ENCODE peak calls at places on chromosome 10, in nine cellular contexts. One of them, this sample, is unnamed.

GRCh38 chr10:62000037-62000603 is 98.6 kb downstream of the ARID5B start:
- DNase-seq in HCT116: no peak
- DNase-seq in dorsolateral prefrontal cortex: no peak
- DNase-seq in foreskin fibroblast: no peak
- DNase-seq in MM.1S: no peak
- DNase-seq in lower lobe of right lung: no peak
- DNase-seq in lung: no peak
- DNase-seq in right lobe of liver: no peak
- DNase-seq in A549: no peak
- DNase-seq in this sample: no peak

GRCh38 chr10:98010939-98011685 is 19.3 kb downstream of the CRTAC1 start:
- DNase-seq in HCT116: no peak
- DNase-seq in dorsolateral prefrontal cortex: no peak
- DNase-seq in foreskin fibroblast: no peak
- DNase-seq in MM.1S: no peak
- DNase-seq in lower lobe of right lung: no peak
- DNase-seq in lung: no peak
- DNase-seq in right lobe of liver: no peak
- DNase-seq in A549: no peak
- DNase-seq in this sample: no peak

GRCh38 chr10:131070856-131071255 is 240.7 kb downstream of the TCERG1L start:
- DNase-seq in HCT116: no peak
- DNase-seq in dorsolateral prefrontal cortex: no peak
- DNase-seq in foreskin fibroblast: no peak
- DNase-seq in MM.1S: no peak
- DNase-seq in lower lobe of right lung: no peak
- DNase-seq in lung: no peak
- DNase-seq in right lobe of liver: no peak
- DNase-seq in A549: no peak
- DNase-seq in this sample: no peak

GRCh38 chr10:95423327-95424005 is 132.7 kb upstream of the PDLIM1 start:
- DNase-seq in HCT116: no peak
- DNase-seq in dorsolateral prefrontal cortex: no peak
- DNase-seq in foreskin fibroblast: no peak
- DNase-seq in MM.1S: no peak
- DNase-seq in lower lobe of right lung: no peak
- DNase-seq in lung: no peak
- DNase-seq in right lobe of liver: no peak
- DNase-seq in A549: no peak
- DNase-seq in this sample: no peak

GRCh38 chr10:87734987-87735827 is 75.5 kb downstream of the PAPSS2 start:
- DNase-seq in HCT116: peak; percentile 29
- DNase-seq in dorsolateral prefrontal cortex: no peak
- DNase-seq in foreskin fibroblast: peak; percentile 72
- DNase-seq in MM.1S: peak; percentile 51
- DNase-seq in lower lobe of right lung: no peak
- DNase-seq in lung: no peak
- DNase-seq in right lobe of liver: no peak
- DNase-seq in A549: peak; percentile 50
- DNase-seq in this sample: no peak

GRCh38 chr10:93991596-93992284 is 2.0 kb upstream of the PLCE1 start:
- DNase-seq in HCT116: peak; percentile 26
- DNase-seq in dorsolateral prefrontal cortex: no peak
- DNase-seq in foreskin fibroblast: peak; percentile 79
- DNase-seq in MM.1S: no peak
- DNase-seq in lower lobe of right lung: no peak
- DNase-seq in lung: peak; percentile 60
- DNase-seq in right lobe of liver: no peak
- DNase-seq in A549: peak; percentile 86
- DNase-seq in this sample: peak; percentile 81

GRCh38 chr10:62512732-62513475 is 138.7 kb downstream of the ZNF365 start:
- DNase-seq in HCT116: no peak
- DNase-seq in dorsolateral prefrontal cortex: no peak
- DNase-seq in foreskin fibroblast: peak; percentile 26
- DNase-seq in MM.1S: no peak
- DNase-seq in lower lobe of right lung: no peak
- DNase-seq in lung: no peak
- DNase-seq in right lobe of liver: no peak
- DNase-seq in A549: peak; percentile 12
- DNase-seq in this sample: no peak

GRCh38 chr10:48496105-48496830 is 108.6 kb downstream of the ARHGAP22 start:
- DNase-seq in HCT116: no peak
- DNase-seq in dorsolateral prefrontal cortex: no peak
- DNase-seq in foreskin fibroblast: no peak
- DNase-seq in MM.1S: no peak
- DNase-seq in lower lobe of right lung: no peak
- DNase-seq in lung: no peak
- DNase-seq in right lobe of liver: no peak
- DNase-seq in A549: no peak
- DNase-seq in this sample: no peak

GRCh38 chr10:61452229-61452651 is 941 bp downstream of the TMEM26 start:
- DNase-seq in HCT116: no peak
- DNase-seq in dorsolateral prefrontal cortex: no peak
- DNase-seq in foreskin fibroblast: peak; percentile 31
- DNase-seq in MM.1S: no peak
- DNase-seq in lower lobe of right lung: no peak
- DNase-seq in lung: no peak
- DNase-seq in right lobe of liver: no peak
- DNase-seq in A549: no peak
- DNase-seq in this sample: no peak

GRCh38 chr10:77592946-77593636 is 44.5 kb downstream of the KCNMA1 start:
- DNase-seq in HCT116: peak; percentile 63
- DNase-seq in dorsolateral prefrontal cortex: no peak
- DNase-seq in foreskin fibroblast: peak; percentile 97
- DNase-seq in MM.1S: no peak
- DNase-seq in lower lobe of right lung: no peak
- DNase-seq in lung: no peak
- DNase-seq in right lobe of liver: no peak
- DNase-seq in A549: peak; percentile 93
- DNase-seq in this sample: peak; percentile 9

GRCh38 chr10:46549171-46550075 is 7.0 kb downstream of the GPRIN2 start:
- DNase-seq in HCT116: no peak
- DNase-seq in dorsolateral prefrontal cortex: peak; percentile 26
- DNase-seq in foreskin fibroblast: no peak
- DNase-seq in MM.1S: no peak
- DNase-seq in lower lobe of right lung: peak; percentile 58
- DNase-seq in lung: no peak
- DNase-seq in right lobe of liver: no peak
- DNase-seq in A549: no peak
- DNase-seq in this sample: peak; percentile 79

GRCh38 chr10:102752266-102752930 is 8.7 kb downstream of the WBP1L start:
- DNase-seq in HCT116: no peak
- DNase-seq in dorsolateral prefrontal cortex: no peak
- DNase-seq in foreskin fibroblast: peak; percentile 82
- DNase-seq in MM.1S: no peak
- DNase-seq in lower lobe of right lung: no peak
- DNase-seq in lung: no peak
- DNase-seq in right lobe of liver: peak; percentile 8
- DNase-seq in A549: no peak
- DNase-seq in this sample: no peak

GRCh38 chr10:67670401-67670800 is 25.6 kb downstream of the CTNNA3 start:
- DNase-seq in HCT116: no peak
- DNase-seq in dorsolateral prefrontal cortex: no peak
- DNase-seq in foreskin fibroblast: no peak
- DNase-seq in MM.1S: no peak
- DNase-seq in lower lobe of right lung: no peak
- DNase-seq in lung: no peak
- DNase-seq in right lobe of liver: no peak
- DNase-seq in A549: no peak
- DNase-seq in this sample: no peak

GRCh38 chr10:44834131-44834530 is 77.0 kb upstream of the TMEM72 start:
- DNase-seq in HCT116: no peak
- DNase-seq in dorsolateral prefrontal cortex: no peak
- DNase-seq in foreskin fibroblast: no peak
- DNase-seq in MM.1S: no peak
- DNase-seq in lower lobe of right lung: no peak
- DNase-seq in lung: no peak
- DNase-seq in right lobe of liver: no peak
- DNase-seq in A549: no peak
- DNase-seq in this sample: no peak
- H3K4me3 ChIP-seq in HCT116: no peak overlapping the region
- H3K4me3 ChIP-seq in dorsolateral prefrontal cortex: no peak overlapping the region
- H3K4me3 ChIP-seq in foreskin fibroblast: no peak overlapping the region
- H3K4me3 ChIP-seq in MM.1S: no peak overlapping the region
- H3K4me3 ChIP-seq in lower lobe of right lung: no peak overlapping the region
- H3K4me3 ChIP-seq in lung: no peak overlapping the region
- H3K4me3 ChIP-seq in right lobe of liver: no peak overlapping the region
- H3K4me3 ChIP-seq in A549: no peak overlapping the region
- H3K4me3 ChIP-seq in this sample: no peak overlapping the region

DNA sequence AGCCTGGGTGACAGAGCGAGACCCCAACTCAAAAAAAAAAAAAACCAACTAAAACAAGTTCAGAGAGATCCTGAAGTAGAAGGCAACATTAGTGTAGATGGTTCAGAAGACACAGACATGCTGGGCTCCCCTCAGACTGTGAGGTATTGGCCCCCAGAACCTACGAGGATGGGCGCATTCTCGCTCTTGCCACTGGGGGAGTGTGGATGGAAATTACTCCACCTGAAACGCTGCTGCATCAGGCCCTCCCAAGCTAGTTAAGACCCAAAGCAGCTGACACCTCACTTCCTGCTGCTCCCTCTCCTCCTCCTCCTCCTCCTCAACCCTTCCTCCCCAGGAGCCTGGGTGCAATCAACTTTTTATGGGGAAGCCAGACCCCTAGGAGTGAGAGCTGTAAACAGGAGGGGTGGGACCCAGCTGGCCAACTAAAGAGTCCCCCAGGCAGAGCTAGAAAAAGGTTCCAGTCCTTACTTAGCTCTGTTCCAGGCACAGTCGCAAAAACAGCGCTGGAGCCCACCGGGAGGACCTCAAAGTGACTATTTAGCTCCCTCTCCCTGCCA is 7.4 kb downstream of the SH3PXD2A start:
- DNase-seq in HCT116: peak; percentile 18
- DNase-seq in dorsolateral prefrontal cortex: no peak
- DNase-seq in foreskin fibroblast: no peak
- DNase-seq in MM.1S: no peak
- DNase-seq in lower lobe of right lung: no peak
- DNase-seq in lung: no peak
- DNase-seq in right lobe of liver: no peak
- DNase-seq in A549: peak; percentile 59
- DNase-seq in this sample: no peak
- TF ChIP-seq CTCF in HCT116: peak; percentile 59
- TF ChIP-seq CTCF in dorsolateral prefrontal cortex: no peak
- TF ChIP-seq CTCF in foreskin fibroblast: peak; percentile 9
- TF ChIP-seq CTCF in MM.1S: peak; percentile 31
- TF ChIP-seq CTCF in lower lobe of right lung: no peak
- TF ChIP-seq CTCF in lung: no peak
- TF ChIP-seq CTCF in right lobe of liver: no peak
- TF ChIP-seq CTCF in A549: no peak
- TF ChIP-seq CTCF in this sample: no peak

GRCh38 chr10:132846631-132847415 is 60.9 kb upstream of the NKX6-2 start:
- DNase-seq in HCT116: no peak
- DNase-seq in dorsolateral prefrontal cortex: no peak
- DNase-seq in foreskin fibroblast: no peak
- DNase-seq in MM.1S: no peak
- DNase-seq in lower lobe of right lung: peak; percentile 38
- DNase-seq in lung: no peak
- DNase-seq in right lobe of liver: no peak
- DNase-seq in A549: no peak
- DNase-seq in this sample: peak; percentile 61

GRCh38 chr10:132848951-132849545 is 63.1 kb upstream of the NKX6-2 start:
- DNase-seq in HCT116: no peak
- DNase-seq in dorsolateral prefrontal cortex: peak; percentile 9
- DNase-seq in foreskin fibroblast: no peak
- DNase-seq in MM.1S: no peak
- DNase-seq in lower lobe of right lung: no peak
- DNase-seq in lung: no peak
- DNase-seq in right lobe of liver: no peak
- DNase-seq in A549: no peak
- DNase-seq in this sample: no peak

GRCh38 chr10:132848306-132848705 is 62.4 kb upstream of the NKX6-2 start:
- DNase-seq in HCT116: no peak
- DNase-seq in dorsolateral prefrontal cortex: peak; percentile 18
- DNase-seq in foreskin fibroblast: no peak
- DNase-seq in MM.1S: no peak
- DNase-seq in lower lobe of right lung: no peak
- DNase-seq in lung: no peak
- DNase-seq in right lobe of liver: no peak
- DNase-seq in A549: no peak
- DNase-seq in this sample: no peak

GRCh38 chr10:132847416-132847777 is 61.5 kb upstream of the NKX6-2 start:
- DNase-seq in HCT116: no peak
- DNase-seq in dorsolateral prefrontal cortex: peak; percentile 9
- DNase-seq in foreskin fibroblast: no peak
- DNase-seq in MM.1S: no peak
- DNase-seq in lower lobe of right lung: no peak
- DNase-seq in lung: no peak
- DNase-seq in right lobe of liver: no peak
- DNase-seq in A549: no peak
- DNase-seq in this sample: no peak

GRCh38 chr10:132847856-132848255 is 61.9 kb upstream of the NKX6-2 start:
- DNase-seq in HCT116: no peak
- DNase-seq in dorsolateral prefrontal cortex: no peak
- DNase-seq in foreskin fibroblast: no peak
- DNase-seq in MM.1S: no peak
- DNase-seq in lower lobe of right lung: no peak
- DNase-seq in lung: no peak
- DNase-seq in right lobe of liver: no peak
- DNase-seq in A549: no peak
- DNase-seq in this sample: peak; percentile 22
- H3K4me3 ChIP-seq in HCT116: no peak overlapping the region
- H3K4me3 ChIP-seq in dorsolateral prefrontal cortex: no peak overlapping the region
- H3K4me3 ChIP-seq in foreskin fibroblast: no peak overlapping the region
- H3K4me3 ChIP-seq in MM.1S: no peak overlapping the region
- H3K4me3 ChIP-seq in lower lobe of right lung: no peak overlapping the region
- H3K4me3 ChIP-seq in lung: no peak overlapping the region
- H3K4me3 ChIP-seq in right lobe of liver: no peak overlapping the region
- H3K4me3 ChIP-seq in A549: no peak overlapping the region
- H3K4me3 ChIP-seq in this sample: no peak overlapping the region

GRCh38 chr10:69938541-69938991 is 114.1 kb upstream of the MACROH2A2 start:
- DNase-seq in HCT116: no peak
- DNase-seq in dorsolateral prefrontal cortex: no peak
- DNase-seq in foreskin fibroblast: no peak
- DNase-seq in MM.1S: no peak
- DNase-seq in lower lobe of right lung: no peak
- DNase-seq in lung: no peak
- DNase-seq in right lobe of liver: no peak
- DNase-seq in A549: no peak
- DNase-seq in this sample: no peak

GRCh38 chr10:69939481-69939880 is 113.2 kb upstream of the MACROH2A2 start:
- DNase-seq in HCT116: no peak
- DNase-seq in dorsolateral prefrontal cortex: no peak
- DNase-seq in foreskin fibroblast: no peak
- DNase-seq in MM.1S: no peak
- DNase-seq in lower lobe of right lung: no peak
- DNase-seq in lung: no peak
- DNase-seq in right lobe of liver: no peak
- DNase-seq in A549: no peak
- DNase-seq in this sample: no peak

GRCh38 chr10:69934768-69935167 is 117.9 kb upstream of the MACROH2A2 start:
- DNase-seq in HCT116: no peak
- DNase-seq in dorsolateral prefrontal cortex: no peak
- DNase-seq in foreskin fibroblast: no peak
- DNase-seq in MM.1S: no peak
- DNase-seq in lower lobe of right lung: no peak
- DNase-seq in lung: no peak
- DNase-seq in right lobe of liver: no peak
- DNase-seq in A549: no peak
- DNase-seq in this sample: no peak

GRCh38 chr10:69939033-69939432 is 113.6 kb upstream of the MACROH2A2 start:
- DNase-seq in HCT116: no peak
- DNase-seq in dorsolateral prefrontal cortex: no peak
- DNase-seq in foreskin fibroblast: no peak
- DNase-seq in MM.1S: no peak
- DNase-seq in lower lobe of right lung: no peak
- DNase-seq in lung: no peak
- DNase-seq in right lobe of liver: no peak
- DNase-seq in A549: no peak
- DNase-seq in this sample: no peak

GRCh38 chr10:69936091-69936490 is 116.6 kb upstream of the MACROH2A2 start:
- DNase-seq in HCT116: no peak
- DNase-seq in dorsolateral prefrontal cortex: no peak
- DNase-seq in foreskin fibroblast: no peak
- DNase-seq in MM.1S: peak; percentile 35
- DNase-seq in lower lobe of right lung: no peak
- DNase-seq in lung: no peak
- DNase-seq in right lobe of liver: no peak
- DNase-seq in A549: no peak
- DNase-seq in this sample: no peak
- TF ChIP-seq CTCF in HCT116: peak; percentile 42
- TF ChIP-seq CTCF in dorsolateral prefrontal cortex: peak; percentile 26
- TF ChIP-seq CTCF in foreskin fibroblast: peak; percentile 27
- TF ChIP-seq CTCF in MM.1S: peak; percentile 34
- TF ChIP-seq CTCF in lower lobe of right lung: no peak
- TF ChIP-seq CTCF in lung: no peak
- TF ChIP-seq CTCF in right lobe of liver: peak; percentile 7
- TF ChIP-seq CTCF in A549: no peak
- TF ChIP-seq CTCF in this sample: no peak

This sample was measured in kidney.